ENCODE peak calls at places on chromosomes 13 and 19, in eight cellular contexts. One of them, this sample, is unnamed.

GRCh38 chr13:100338265-100338664 is 249.4 kb downstream of the PCCA start:
- DNase-seq in CD8-positive, alpha-beta T cell: no peak
- DNase-seq in AG04450: no peak
- DNase-seq in SK-N-SH: no peak
- DNase-seq in thoracic aorta: no peak
- DNase-seq in IMR-90: no peak
- DNase-seq in tibial artery: no peak
- DNase-seq in PC-9: no peak
- DNase-seq in this sample: no peak

GRCh38 chr19:33221641-33222040 is 4.0 kb downstream of the SLC7A10 start:
- DNase-seq in IMR-90: peak; percentile 18
- DNase-seq in SK-N-SH: no peak
- DNase-seq in thoracic aorta: no peak
- DNase-seq in AG04450: no peak
- DNase-seq in tibial artery: no peak
- DNase-seq in CD8-positive, alpha-beta T cell: no peak
- DNase-seq in PC-9: no peak
- DNase-seq in this sample: no peak

GRCh38 chr19:13814550-13814949 is 19.3 kb downstream of the ZSWIM4 start:
- DNase-seq in thoracic aorta: no peak
- DNase-seq in tibial artery: no peak
- DNase-seq in AG04450: no peak
- DNase-seq in IMR-90: no peak
- DNase-seq in CD8-positive, alpha-beta T cell: no peak
- DNase-seq in PC-9: no peak
- DNase-seq in SK-N-SH: no peak
- DNase-seq in this sample: no peak

GRCh38 chr13:97192166-97192565 is 30.0 kb upstream of the MBNL2 start:
- DNase-seq in tibial artery: no peak
- DNase-seq in thoracic aorta: no peak
- DNase-seq in AG04450: no peak
- DNase-seq in IMR-90: no peak
- DNase-seq in SK-N-SH: no peak
- DNase-seq in CD8-positive, alpha-beta T cell: no peak
- DNase-seq in PC-9: peak; percentile 35
- DNase-seq in this sample: no peak

GRCh38 chr19:12997967-12998940 is 3.0 kb downstream of the NFIX start:
- DNase-seq in thoracic aorta: no peak
- DNase-seq in AG04450: no peak
- DNase-seq in SK-N-SH: no peak
- DNase-seq in PC-9: no peak
- DNase-seq in tibial artery: no peak
- DNase-seq in CD8-positive, alpha-beta T cell: no peak
- DNase-seq in IMR-90: no peak
- DNase-seq in this sample: no peak

GRCh38 chr19:51398096-51398704 is 7.8 kb upstream of the C19orf84 start:
- DNase-seq in tibial artery: no peak
- DNase-seq in SK-N-SH: peak; percentile 55
- DNase-seq in PC-9: no peak
- DNase-seq in CD8-positive, alpha-beta T cell: no peak
- DNase-seq in thoracic aorta: no peak
- DNase-seq in IMR-90: peak; percentile 18
- DNase-seq in AG04450: no peak
- DNase-seq in this sample: no peak

GRCh38 chr13:93338906-93339305 is 112.3 kb downstream of the GPC6 start:
- DNase-seq in IMR-90: peak; percentile 49
- DNase-seq in tibial artery: no peak
- DNase-seq in thoracic aorta: no peak
- DNase-seq in CD8-positive, alpha-beta T cell: no peak
- DNase-seq in PC-9: no peak
- DNase-seq in SK-N-SH: no peak
- DNase-seq in AG04450: no peak
- DNase-seq in this sample: no peak

GRCh38 chr13:87999141-87999765 is 328.1 kb downstream of the SLITRK5 start:
- DNase-seq in thoracic aorta: no peak
- DNase-seq in IMR-90: peak; percentile 30
- DNase-seq in PC-9: peak; percentile 31
- DNase-seq in CD8-positive, alpha-beta T cell: no peak
- DNase-seq in AG04450: peak; percentile 11
- DNase-seq in SK-N-SH: no peak
- DNase-seq in tibial artery: no peak
- DNase-seq in this sample: no peak

GRCh38 chr19:2867025-2867991 is at the start of gene ZNF556:
- DNase-seq in SK-N-SH: peak; percentile 99
- DNase-seq in thoracic aorta: no peak
- DNase-seq in PC-9: peak; percentile 2
- DNase-seq in IMR-90: no peak
- DNase-seq in AG04450: no peak
- DNase-seq in tibial artery: no peak
- DNase-seq in CD8-positive, alpha-beta T cell: no peak
- DNase-seq in this sample: no peak

GRCh38 chr13:48493851-48494250 is 39.0 kb downstream of the RCBTB2 start:
- DNase-seq in CD8-positive, alpha-beta T cell: no peak
- DNase-seq in thoracic aorta: no peak
- DNase-seq in tibial artery: no peak
- DNase-seq in PC-9: no peak
- DNase-seq in IMR-90: peak; percentile 12
- DNase-seq in SK-N-SH: no peak
- DNase-seq in AG04450: no peak
- DNase-seq in this sample: no peak

GRCh38 chr19:8445488-8446001 is 770 bp downstream of the HNRNPM start:
- DNase-seq in IMR-90: no peak
- DNase-seq in thoracic aorta: no peak
- DNase-seq in PC-9: peak; percentile 39
- DNase-seq in AG04450: no peak
- DNase-seq in SK-N-SH: peak; percentile 76
- DNase-seq in CD8-positive, alpha-beta T cell: peak; percentile 15
- DNase-seq in tibial artery: peak; percentile 41
- DNase-seq in this sample: peak; percentile 61

GRCh38 chr13:60591348-60591747 is 194.3 kb downstream of the TDRD3 start:
- DNase-seq in thoracic aorta: no peak
- DNase-seq in tibial artery: no peak
- DNase-seq in CD8-positive, alpha-beta T cell: no peak
- DNase-seq in IMR-90: peak; percentile 48
- DNase-seq in SK-N-SH: no peak
- DNase-seq in AG04450: no peak
- DNase-seq in PC-9: no peak
- DNase-seq in this sample: no peak

GRCh38 chr19:14480695-14481069 is 5.5 kb upstream of the PTGER1 start:
- DNase-seq in SK-N-SH: peak; percentile 47
- DNase-seq in AG04450: peak; percentile 29
- DNase-seq in PC-9: no peak
- DNase-seq in IMR-90: peak; percentile 85
- DNase-seq in CD8-positive, alpha-beta T cell: no peak
- DNase-seq in thoracic aorta: no peak
- DNase-seq in tibial artery: no peak
- DNase-seq in this sample: no peak

GRCh38 chr19:17841810-17842662 is 5.7 kb downstream of the JAK3 start:
- DNase-seq in thoracic aorta: no peak
- DNase-seq in IMR-90: peak; percentile 63
- DNase-seq in CD8-positive, alpha-beta T cell: no peak
- DNase-seq in tibial artery: peak; percentile 57
- DNase-seq in SK-N-SH: peak; percentile 99
- DNase-seq in AG04450: no peak
- DNase-seq in PC-9: peak; percentile 96
- DNase-seq in this sample: peak; percentile 72

GRCh38 chr13:94157705-94158218 is 321.7 kb downstream of the DCT start:
- DNase-seq in PC-9: no peak
- DNase-seq in AG04450: no peak
- DNase-seq in SK-N-SH: no peak
- DNase-seq in tibial artery: peak; percentile 26
- DNase-seq in CD8-positive, alpha-beta T cell: no peak
- DNase-seq in thoracic aorta: no peak
- DNase-seq in IMR-90: no peak
- DNase-seq in this sample: no peak

GRCh38 chr13:46106839-46107371 is 2.1 kb upstream of the CPB2 start:
- DNase-seq in PC-9: no peak
- DNase-seq in AG04450: no peak
- DNase-seq in tibial artery: no peak
- DNase-seq in IMR-90: no peak
- DNase-seq in thoracic aorta: no peak
- DNase-seq in CD8-positive, alpha-beta T cell: no peak
- DNase-seq in SK-N-SH: no peak
- DNase-seq in this sample: no peak
- TF ChIP-seq CTCF in PC-9: no peak
- TF ChIP-seq CTCF in AG04450: no peak
- TF ChIP-seq CTCF in tibial artery: no peak
- TF ChIP-seq CTCF in IMR-90: no peak
- TF ChIP-seq CTCF in thoracic aorta: no peak
- TF ChIP-seq CTCF in CD8-positive, alpha-beta T cell: no peak
- TF ChIP-seq CTCF in SK-N-SH: no peak
- TF ChIP-seq CTCF in this sample: no peak

GRCh38 chr19:43605875-43606568 is 5.9 kb upstream of the SRRM5 start:
- DNase-seq in PC-9: no peak
- DNase-seq in thoracic aorta: no peak
- DNase-seq in IMR-90: no peak
- DNase-seq in tibial artery: no peak
- DNase-seq in AG04450: no peak
- DNase-seq in SK-N-SH: no peak
- DNase-seq in CD8-positive, alpha-beta T cell: no peak
- DNase-seq in this sample: no peak

GRCh38 chr19:43610493-43610892 is 1.4 kb upstream of the SRRM5 start:
- DNase-seq in AG04450: no peak
- DNase-seq in tibial artery: no peak
- DNase-seq in PC-9: no peak
- DNase-seq in SK-N-SH: no peak
- DNase-seq in CD8-positive, alpha-beta T cell: no peak
- DNase-seq in thoracic aorta: no peak
- DNase-seq in IMR-90: peak; percentile 7
- DNase-seq in this sample: no peak

GRCh38 chr19:43609872-43610271 is 2.0 kb upstream of the SRRM5 start:
- DNase-seq in IMR-90: no peak
- DNase-seq in PC-9: no peak
- DNase-seq in thoracic aorta: no peak
- DNase-seq in AG04450: no peak
- DNase-seq in tibial artery: no peak
- DNase-seq in SK-N-SH: no peak
- DNase-seq in CD8-positive, alpha-beta T cell: no peak
- DNase-seq in this sample: no peak

GRCh38 chr19:43607238-43608205 is 4.4 kb upstream of the SRRM5 start:
- DNase-seq in CD8-positive, alpha-beta T cell: no peak
- DNase-seq in AG04450: no peak
- DNase-seq in SK-N-SH: no peak
- DNase-seq in tibial artery: no peak
- DNase-seq in PC-9: no peak
- DNase-seq in IMR-90: no peak
- DNase-seq in thoracic aorta: no peak
- DNase-seq in this sample: no peak

GRCh38 chr19:43606569-43607229 is 5.2 kb upstream of the SRRM5 start:
- DNase-seq in tibial artery: no peak
- DNase-seq in AG04450: no peak
- DNase-seq in IMR-90: no peak
- DNase-seq in PC-9: no peak
- DNase-seq in CD8-positive, alpha-beta T cell: no peak
- DNase-seq in SK-N-SH: no peak
- DNase-seq in thoracic aorta: no peak
- DNase-seq in this sample: no peak
- H3K27ac ChIP-seq in tibial artery: no peak overlapping the region
- H3K27ac ChIP-seq in AG04450: no peak overlapping the region
- H3K27ac ChIP-seq in IMR-90: no peak overlapping the region
- H3K27ac ChIP-seq in PC-9: no peak overlapping the region
- H3K27ac ChIP-seq in CD8-positive, alpha-beta T cell: no peak overlapping the region
- H3K27ac ChIP-seq in SK-N-SH: no peak overlapping the region
- H3K27ac ChIP-seq in thoracic aorta: no peak overlapping the region
- H3K27ac ChIP-seq in this sample: no peak overlapping the region

GRCh38 chr13:83286737-83287136 is 595.5 kb downstream of the SLITRK1 start:
- DNase-seq in PC-9: no peak
- DNase-seq in thoracic aorta: no peak
- DNase-seq in CD8-positive, alpha-beta T cell: no peak
- DNase-seq in SK-N-SH: no peak
- DNase-seq in IMR-90: peak; percentile 33
- DNase-seq in tibial artery: no peak
- DNase-seq in AG04450: no peak
- DNase-seq in this sample: no peak
- TF ChIP-seq CTCF in PC-9: no peak
- TF ChIP-seq CTCF in thoracic aorta: no peak
- TF ChIP-seq CTCF in CD8-positive, alpha-beta T cell: no peak
- TF ChIP-seq CTCF in SK-N-SH: no peak
- TF ChIP-seq CTCF in IMR-90: no peak
- TF ChIP-seq CTCF in tibial artery: no peak
- TF ChIP-seq CTCF in AG04450: no peak
- TF ChIP-seq CTCF in this sample: no peak

GRCh38 chr13:50485979-50486935 is 357.2 kb downstream of the DLEU7 start:
- DNase-seq in thoracic aorta: no peak
- DNase-seq in SK-N-SH: peak; percentile 27
- DNase-seq in PC-9: no peak
- DNase-seq in AG04450: no peak
- DNase-seq in CD8-positive, alpha-beta T cell: no peak
- DNase-seq in IMR-90: peak; percentile 22
- DNase-seq in tibial artery: no peak
- DNase-seq in this sample: no peak
- H3K27ac ChIP-seq in thoracic aorta: no peak overlapping the region
- H3K27ac ChIP-seq in SK-N-SH: peak overlapping the region; percentile 13
- H3K27ac ChIP-seq in PC-9: no peak overlapping the region
- H3K27ac ChIP-seq in AG04450: no peak overlapping the region
- H3K27ac ChIP-seq in CD8-positive, alpha-beta T cell: no peak overlapping the region
- H3K27ac ChIP-seq in IMR-90: no peak overlapping the region
- H3K27ac ChIP-seq in tibial artery: no peak overlapping the region
- H3K27ac ChIP-seq in this sample: no peak overlapping the region

GRCh38 chr19:56837004-56837403 is 3.5 kb downstream of the PEG3 start:
- DNase-seq in AG04450: no peak
- DNase-seq in SK-N-SH: peak; percentile 10
- DNase-seq in IMR-90: no peak
- DNase-seq in tibial artery: no peak
- DNase-seq in CD8-positive, alpha-beta T cell: no peak
- DNase-seq in thoracic aorta: no peak
- DNase-seq in PC-9: no peak
- DNase-seq in this sample: no peak
- TF ChIP-seq CTCF in AG04450: no peak
- TF ChIP-seq CTCF in SK-N-SH: no peak
- TF ChIP-seq CTCF in IMR-90: no peak
- TF ChIP-seq CTCF in tibial artery: no peak
- TF ChIP-seq CTCF in CD8-positive, alpha-beta T cell: no peak
- TF ChIP-seq CTCF in thoracic aorta: no peak
- TF ChIP-seq CTCF in PC-9: no peak
- TF ChIP-seq CTCF in this sample: no peak

GRCh38 chr19:5039642-5040543 is 71.0 kb downstream of the KDM4B start:
- DNase-seq in AG04450: no peak
- DNase-seq in IMR-90: no peak
- DNase-seq in thoracic aorta: no peak
- DNase-seq in SK-N-SH: no peak
- DNase-seq in PC-9: no peak
- DNase-seq in tibial artery: no peak
- DNase-seq in CD8-positive, alpha-beta T cell: no peak
- DNase-seq in this sample: no peak

GRCh38 chr19:5042556-5042955 is 73.6 kb downstream of the KDM4B start:
- DNase-seq in AG04450: no peak
- DNase-seq in SK-N-SH: no peak
- DNase-seq in tibial artery: no peak
- DNase-seq in PC-9: no peak
- DNase-seq in CD8-positive, alpha-beta T cell: no peak
- DNase-seq in thoracic aorta: no peak
- DNase-seq in IMR-90: no peak
- DNase-seq in this sample: no peak

GRCh38 chr19:5038631-5039271 is 69.8 kb downstream of the KDM4B start:
- DNase-seq in AG04450: no peak
- DNase-seq in tibial artery: no peak
- DNase-seq in IMR-90: peak; percentile 24
- DNase-seq in PC-9: peak; percentile 12
- DNase-seq in CD8-positive, alpha-beta T cell: no peak
- DNase-seq in SK-N-SH: peak; percentile 72
- DNase-seq in thoracic aorta: no peak
- DNase-seq in this sample: no peak

GRCh38 chr19:5040544-5041167 is 71.7 kb downstream of the KDM4B start:
- DNase-seq in PC-9: no peak
- DNase-seq in CD8-positive, alpha-beta T cell: no peak
- DNase-seq in thoracic aorta: no peak
- DNase-seq in AG04450: no peak
- DNase-seq in tibial artery: no peak
- DNase-seq in SK-N-SH: no peak
- DNase-seq in IMR-90: no peak
- DNase-seq in this sample: no peak

GRCh38 chr19:5041168-5042038 is 72.5 kb downstream of the KDM4B start:
- DNase-seq in thoracic aorta: no peak
- DNase-seq in SK-N-SH: no peak
- DNase-seq in IMR-90: no peak
- DNase-seq in AG04450: no peak
- DNase-seq in tibial artery: no peak
- DNase-seq in PC-9: no peak
- DNase-seq in CD8-positive, alpha-beta T cell: no peak
- DNase-seq in this sample: no peak
- H3K27ac ChIP-seq in thoracic aorta: no peak overlapping the region
- H3K27ac ChIP-seq in SK-N-SH: no peak overlapping the region
- H3K27ac ChIP-seq in IMR-90: no peak overlapping the region
- H3K27ac ChIP-seq in AG04450: no peak overlapping the region
- H3K27ac ChIP-seq in tibial artery: no peak overlapping the region
- H3K27ac ChIP-seq in PC-9: no peak overlapping the region
- H3K27ac ChIP-seq in CD8-positive, alpha-beta T cell: no peak overlapping the region
- H3K27ac ChIP-seq in this sample: no peak overlapping the region

This sample was measured in left ventricle myocardium inferior.